ENCODE peak calls at places on chromosomes 1 and 21, in five cellular contexts. Q, C, D, Z and W are unnamed samples.
A peak's percentile ranks its signal among the peaks of the same experiment; 100 is the strongest.

GRCh38 chr1:198903203-198903602 is 264.4 kb downstream of the PTPRC start:
- DNase-seq in Q (peak; percentile 39), D (no peak), C (no peak), Z (no peak), W (no peak)

GRCh38 chr1:227886503-227886961 is 61.2 kb downstream of the WNT9A start:
- DNase-seq in Q (peak; percentile 6), D (peak; percentile 53), Z (peak; percentile 10), C (no peak), W (no peak)

GRCh38 chr1:59755084-59755685 is 59.6 kb upstream of the HOOK1 start:
- DNase-seq in D (no peak), C (no peak), Z (no peak), Q (no peak), W (no peak)

GRCh38 chr1:8352471-8352845 is 34.5 kb downstream of the SLC45A1 start:
- DNase-seq in Z (no peak), D (peak; percentile 4), C (no peak), Q (no peak), W (no peak)

GRCh38 chr1:182556279-182556678 is 32.8 kb downstream of the RNASEL start:
- DNase-seq in Z (no peak), D (no peak), C (no peak), Q (no peak), W (no peak)

GRCh38 chr1:112957133-112957812 is 1.3 kb upstream of the SLC16A1 start:
- DNase-seq in C (peak; percentile 95), D (no peak), Q (peak; percentile 53), Z (no peak), W (peak; percentile 47)

GRCh38 chr1:90393025-90393424 is 324.1 kb downstream of the BARHL2 start:
- DNase-seq in Z (no peak), C (peak; percentile 5), Q (no peak), D (no peak), W (no peak)

GRCh38 chr21:32383812-32384211 is 9.0 kb downstream of the URB1 start:
- DNase-seq in Z (no peak), Q (no peak), C (no peak), D (no peak), W (no peak)

GRCh38 chr1:101410048-101410878 is 173.4 kb downstream of the S1PR1 start:
- DNase-seq in Q (peak; percentile 32), C (no peak), Z (no peak), D (no peak), W (no peak)

GRCh38 chr1:73644198-73644597 is 553.8 kb downstream of the LRRIQ3 start:
- DNase-seq in D (no peak), C (no peak), Z (no peak), Q (no peak), W (no peak)

GRCh38 chr1:111789077-111789476 is 33.4 kb downstream of the DDX20 start:
- DNase-seq in Q (no peak), C (no peak), D (no peak), Z (no peak), W (no peak)

GRCh38 chr21:41750051-41750450 is 16.8 kb downstream of the RIPK4 start:
- DNase-seq in Q (no peak), D (no peak), Z (no peak), C (peak; percentile 8), W (no peak)

GRCh38 chr1:185017338-185017737 is 28.0 kb upstream of the RNF2 start:
- DNase-seq in C (peak; percentile 94), D (no peak), Q (no peak), Z (no peak), W (no peak)

GRCh38 chr1:43147625-43148319 is 24.3 kb downstream of the EBNA1BP2 start:
- DNase-seq in Q (peak; percentile 84), D (peak; percentile 81), Z (peak; percentile 58), C (peak; percentile 32), W (no peak)

GRCh38 chr1:43708006-43708412 is 673 bp downstream of the ST3GAL3 start:
- DNase-seq in C (peak; percentile 57), Q (no peak), D (no peak), Z (no peak), W (no peak)

DNA sequence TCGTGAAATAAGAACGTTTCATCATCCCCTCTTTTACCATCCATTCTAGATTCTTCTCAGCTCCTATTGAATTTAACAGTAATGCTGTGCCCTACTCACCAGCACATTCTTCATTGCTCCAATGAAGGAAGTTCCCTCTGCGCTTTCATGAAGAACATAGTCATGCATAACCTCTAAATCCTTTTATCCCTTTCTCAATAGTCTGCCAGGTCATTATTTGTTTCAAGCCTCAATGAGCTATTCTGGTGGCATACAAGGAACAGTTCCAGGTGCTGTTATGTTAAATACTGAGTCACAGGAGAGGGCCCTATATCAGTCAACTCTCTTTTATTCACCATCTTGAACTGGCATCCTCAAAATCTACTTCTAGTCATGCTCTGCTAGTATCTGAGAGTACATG is 381.0 kb downstream of the GPATCH2 start:
- DNase-seq in Z (no peak), C (no peak), Q (no peak), D (no peak), W (no peak)
- TF ChIP-seq CTCF in Z (no peak), C (no peak), Q (no peak), D (no peak), W (no peak)

GRCh38 chr1:163650624-163651023 is 328.9 kb downstream of the NUF2 start:
- DNase-seq in D (no peak), Z (no peak), C (no peak), Q (no peak), W (no peak)

GRCh38 chr1:163655565-163655964 is 333.8 kb downstream of the NUF2 start:
- DNase-seq in D (no peak), C (no peak), Z (no peak), Q (no peak), W (no peak)

GRCh38 chr1:163661386-163661785 is 339.6 kb downstream of the NUF2 start:
- DNase-seq in C (no peak), Z (no peak), D (no peak), Q (no peak), W (no peak)

GRCh38 chr1:163652441-163652840 is 330.7 kb downstream of the NUF2 start:
- DNase-seq in Q (no peak), D (no peak), C (no peak), Z (no peak), W (no peak)

GRCh38 chr1:163656367-163656766 is 334.6 kb downstream of the NUF2 start:
- DNase-seq in Q (no peak), Z (no peak), C (no peak), D (no peak), W (no peak)
- H3K36me3 ChIP-seq in Q (no peaks in the 10 kb centered on the region), Z (no peaks in the 10 kb centered on the region), C (no peaks in the 10 kb centered on the region), D (no peaks in the 10 kb centered on the region), W (no peaks in the 10 kb centered on the region)

GRCh38 chr1:21703318-21703963 is 34.3 kb upstream of the RAP1GAP start:
- DNase-seq in Q (no peak), Z (no peak), C (peak; percentile 88), D (no peak), W (no peak)

GRCh38 chr1:21702780-21703179 is 33.6 kb upstream of the RAP1GAP start:
- DNase-seq in C (no peak), D (no peak), Q (no peak), Z (no peak), W (no peak)

GRCh38 chr1:21701401-21701800 is 32.2 kb upstream of the RAP1GAP start:
- DNase-seq in D (no peak), Z (no peak), Q (no peak), C (no peak), W (no peak)

GRCh38 chr1:21696931-21697330 is 27.8 kb upstream of the RAP1GAP start:
- DNase-seq in Q (no peak), Z (no peak), D (no peak), C (peak; percentile 85), W (no peak)

DNA sequence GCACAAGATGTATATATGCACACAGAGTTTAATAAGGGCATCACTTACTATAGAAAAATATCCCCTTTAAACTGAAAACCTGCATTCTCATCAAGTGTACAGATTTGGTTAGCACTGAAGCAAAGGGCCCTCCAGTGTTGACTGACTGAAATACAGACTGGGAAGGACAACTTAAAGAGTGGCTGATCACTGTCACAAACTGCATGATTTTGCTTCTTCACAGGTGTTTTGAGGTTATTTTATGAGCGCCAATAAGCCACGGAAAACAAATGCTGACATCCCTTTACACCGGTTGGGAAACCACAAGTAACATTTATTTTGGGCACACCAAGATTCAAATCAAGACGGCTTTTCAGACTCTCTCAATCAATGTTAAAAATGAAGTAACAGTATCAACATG is 30.9 kb upstream of the RAP1GAP start:
- DNase-seq in C (no peak), D (no peak), Q (no peak), Z (no peak), W (no peak)
- TF ChIP-seq CTCF in C (no peak), D (no peak), Q (no peak), Z (no peak), W (no peak)

DNA sequence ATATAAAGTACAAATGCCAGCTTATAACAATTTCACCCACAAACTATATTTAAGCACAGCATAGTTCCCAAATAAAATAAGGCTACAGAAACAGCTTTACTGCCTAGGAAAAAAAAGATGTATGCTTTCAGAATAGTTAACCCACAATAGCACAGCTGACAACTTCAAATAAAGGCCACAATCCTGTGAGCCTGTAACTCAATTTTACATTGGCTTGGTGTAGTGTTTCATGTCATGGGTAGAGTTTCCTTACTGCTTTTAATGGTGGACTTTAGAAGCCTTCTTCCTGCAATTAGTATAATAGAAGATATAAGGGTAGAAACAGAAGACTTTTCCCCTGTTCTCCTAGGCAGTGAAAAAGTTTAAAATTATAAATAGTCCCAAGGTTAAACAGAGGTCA is 44.3 kb upstream of the ZC3H11B start:
- DNase-seq in D (no peak), Z (no peak), C (no peak), Q (no peak), W (no peak)
- H3K36me3 ChIP-seq in D (no peaks in the 10 kb centered on the region), Z (no peaks in the 10 kb centered on the region), C (no peaks in the 10 kb centered on the region), Q (no peaks in the 10 kb centered on the region), W (no peaks in the 10 kb centered on the region)

GRCh38 chr1:153670859-153671622 is at the start of gene ILF2:
- DNase-seq in C (peak; percentile 100), Z (peak; percentile 99), D (peak; percentile 98), Q (peak; percentile 97), W (peak; percentile 98)
- TF ChIP-seq CTCF in C (peak; percentile 37), Z (no peak), D (peak; percentile 30), Q (peak; percentile 27), W (no peak)

GRCh38 chr1:151578941-151579340 is 32.9 kb upstream of the SNX27 start:
- DNase-seq in D (no peak), Q (no peak), Z (no peak), C (no peak), W (no peak)
- H3K36me3 ChIP-seq in D (peaks cover 29% of the 10 kb centered on the region), Q (peaks cover 2% of the 10 kb centered on the region), Z (no peaks in the 10 kb centered on the region), C (peaks cover 44% of the 10 kb centered on the region), W (no peaks in the 10 kb centered on the region)